ENCODE peak calls at places on chromosome 16, in four cellular contexts. One of them, this sample, is unnamed.

GRCh38 chr16:24246911-24247607 is 9.1 kb upstream of the CACNG3 start:
- DNase-seq in choroid plexus epithelial cell: no peak
- DNase-seq in AG08395: no peak
- DNase-seq in HT1080: no peak
- DNase-seq in this sample: no peak

GRCh38 chr16:22386976-22387375 is 12.6 kb upstream of the CDR2 start:
- DNase-seq in AG08395: peak
- DNase-seq in HT1080: peak
- DNase-seq in choroid plexus epithelial cell: peak
- DNase-seq in this sample: peak

GRCh38 chr16:90084215-90084614 is 7.1 kb upstream of the PRDM7 start:
- DNase-seq in choroid plexus epithelial cell: no peak
- DNase-seq in AG08395: no peak
- DNase-seq in HT1080: no peak
- DNase-seq in this sample: no peak

GRCh38 chr16:88938933-88939813 is 37.8 kb downstream of the CBFA2T3 start:
- DNase-seq in choroid plexus epithelial cell: no peak
- DNase-seq in AG08395: no peak
- DNase-seq in HT1080: no peak
- DNase-seq in this sample: no peak

GRCh38 chr16:11586375-11586855 is 304 bp downstream of the LITAF start:
- DNase-seq in choroid plexus epithelial cell: no peak
- DNase-seq in HT1080: no peak
- DNase-seq in AG08395: no peak
- DNase-seq in this sample: no peak

GRCh38 chr16:27819881-27820610 is 243.5 kb downstream of the GSG1L start:
- DNase-seq in AG08395: no peak
- DNase-seq in choroid plexus epithelial cell: no peak
- DNase-seq in HT1080: no peak
- DNase-seq in this sample: no peak

GRCh38 chr16:72189865-72190371 is 18.0 kb upstream of the PMFBP1 start:
- DNase-seq in HT1080: peak
- DNase-seq in choroid plexus epithelial cell: peak
- DNase-seq in AG08395: peak
- DNase-seq in this sample: peak

GRCh38 chr16:10886739-10887269 is 9.8 kb downstream of the CIITA start:
- DNase-seq in choroid plexus epithelial cell: no peak
- DNase-seq in HT1080: no peak
- DNase-seq in AG08395: no peak
- DNase-seq in this sample: no peak

GRCh38 chr16:48596326-48596725 is 13.7 kb downstream of the N4BP1 start:
- DNase-seq in choroid plexus epithelial cell: no peak
- DNase-seq in HT1080: no peak
- DNase-seq in AG08395: no peak
- DNase-seq in this sample: no peak

GRCh38 chr16:51538707-51539604 is 387.9 kb upstream of the SALL1 start:
- DNase-seq in AG08395: peak
- DNase-seq in HT1080: peak
- DNase-seq in choroid plexus epithelial cell: peak
- DNase-seq in this sample: peak